ENCODE peak calls at places on chromosome 13, in four cellular contexts. One of them, this sample, is unnamed.

GRCh38 chr13:42574011-42574410 is at the start of gene TNFSF11:
- DNase-seq in T1000: no peak
- DNase-seq in SK-N-DZ: no peak
- DNase-seq in NCI-H2171 treated with DMSO at 0.1 percent for 48 hours: no peak
- DNase-seq in this sample: no peak

GRCh38 chr13:66826398-66826797 is 403.7 kb downstream of the PCDH9 start:
- DNase-seq in T1000: no peak
- DNase-seq in SK-N-DZ: no peak
- DNase-seq in NCI-H2171 treated with DMSO at 0.1 percent for 48 hours: no peak
- DNase-seq in this sample: no peak

GRCh38 chr13:42602910-42603309 is 29.0 kb downstream of the TNFSF11 start:
- DNase-seq in SK-N-DZ: no peak
- DNase-seq in NCI-H2171 treated with DMSO at 0.1 percent for 48 hours: no peak
- DNase-seq in T1000: no peak
- DNase-seq in this sample: no peak

GRCh38 chr13:89380101-89380500 is 1708.9 kb downstream of the SLITRK5 start:
- DNase-seq in T1000: no peak
- DNase-seq in SK-N-DZ: no peak
- DNase-seq in NCI-H2171 treated with DMSO at 0.1 percent for 48 hours: no peak
- DNase-seq in this sample: no peak

GRCh38 chr13:28220166-28220565 is 81.8 kb downstream of the PAN3 start:
- DNase-seq in NCI-H2171 treated with DMSO at 0.1 percent for 48 hours: no peak
- DNase-seq in SK-N-DZ: no peak
- DNase-seq in T1000: no peak
- DNase-seq in this sample: peak; percentile 58

GRCh38 chr13:49248433-49249002 is 793 bp downstream of the CDADC1 start:
- DNase-seq in T1000: no peak
- DNase-seq in SK-N-DZ: no peak
- DNase-seq in NCI-H2171 treated with DMSO at 0.1 percent for 48 hours: no peak
- DNase-seq in this sample: no peak

GRCh38 chr13:77176350-77176749 is 149.4 kb upstream of the FBXL3 start:
- DNase-seq in SK-N-DZ: no peak
- DNase-seq in NCI-H2171 treated with DMSO at 0.1 percent for 48 hours: no peak
- DNase-seq in T1000: no peak
- DNase-seq in this sample: no peak

GRCh38 chr13:90177519-90177918 is 1170.0 kb upstream of the MIR17HG start:
- DNase-seq in SK-N-DZ: no peak
- DNase-seq in T1000: no peak
- DNase-seq in NCI-H2171 treated with DMSO at 0.1 percent for 48 hours: no peak
- DNase-seq in this sample: no peak

GRCh38 chr13:41742917-41743552 is 217.9 kb downstream of the VWA8 start:
- DNase-seq in T1000: no peak
- DNase-seq in NCI-H2171 treated with DMSO at 0.1 percent for 48 hours: no peak
- DNase-seq in SK-N-DZ: no peak
- DNase-seq in this sample: no peak